ENCODE peak calls at places on chromosomes 1 and 21, in five cellular contexts. One of them, this sample, is unnamed.
A peak's percentile ranks its signal among the peaks of the same experiment; 100 is the strongest.

GRCh38 chr1:25563330-25564215 is 20.2 kb downstream of the LDLRAP1 start:
- DNase-seq in HCT116: no peak
- DNase-seq in IMR-90: no peak
- DNase-seq in CD4-positive, alpha-beta T cell: no peak
- DNase-seq in stimulated activated CD8-positive, alpha-beta memory T cell treated with anti-CD3 and anti-CD28 coated beads, Interleukin-12 subunit alpha, Interleukin-12 subunit beta, amount 100 ng/mL, for 1 hour: no peak
- DNase-seq in this sample: peak; percentile 89

GRCh38 chr1:14996133-14997050 is 157.2 kb upstream of the TMEM51 start:
- DNase-seq in IMR-90: peak; percentile 84
- DNase-seq in HCT116: peak; percentile 67
- DNase-seq in stimulated activated CD8-positive, alpha-beta memory T cell treated with anti-CD3 and anti-CD28 coated beads, Interleukin-12 subunit alpha, Interleukin-12 subunit beta, amount 100 ng/mL, for 1 hour: no peak
- DNase-seq in CD4-positive, alpha-beta T cell: no peak
- DNase-seq in this sample: no peak

GRCh38 chr21:34969431-34970036 is 79.6 kb downstream of the RUNX1 start:
- DNase-seq in CD4-positive, alpha-beta T cell: no peak
- DNase-seq in HCT116: no peak
- DNase-seq in IMR-90: no peak
- DNase-seq in stimulated activated CD8-positive, alpha-beta memory T cell treated with anti-CD3 and anti-CD28 coated beads, Interleukin-12 subunit alpha, Interleukin-12 subunit beta, amount 100 ng/mL, for 1 hour: no peak
- DNase-seq in this sample: no peak

GRCh38 chr1:174497461-174497860 is 49.7 kb downstream of the GPR52 start:
- DNase-seq in stimulated activated CD8-positive, alpha-beta memory T cell treated with anti-CD3 and anti-CD28 coated beads, Interleukin-12 subunit alpha, Interleukin-12 subunit beta, amount 100 ng/mL, for 1 hour: no peak
- DNase-seq in IMR-90: no peak
- DNase-seq in HCT116: no peak
- DNase-seq in CD4-positive, alpha-beta T cell: no peak
- DNase-seq in this sample: peak; percentile 71

GRCh38 chr1:236480758-236481436 is 42.9 kb upstream of the LGALS8 start:
- DNase-seq in CD4-positive, alpha-beta T cell: no peak
- DNase-seq in stimulated activated CD8-positive, alpha-beta memory T cell treated with anti-CD3 and anti-CD28 coated beads, Interleukin-12 subunit alpha, Interleukin-12 subunit beta, amount 100 ng/mL, for 1 hour: no peak
- DNase-seq in IMR-90: no peak
- DNase-seq in HCT116: no peak
- DNase-seq in this sample: no peak

GRCh38 chr1:63662056-63662836 is 69.0 kb downstream of the PGM1 start:
- DNase-seq in stimulated activated CD8-positive, alpha-beta memory T cell treated with anti-CD3 and anti-CD28 coated beads, Interleukin-12 subunit alpha, Interleukin-12 subunit beta, amount 100 ng/mL, for 1 hour: no peak
- DNase-seq in HCT116: peak; percentile 78
- DNase-seq in CD4-positive, alpha-beta T cell: no peak
- DNase-seq in IMR-90: peak; percentile 67
- DNase-seq in this sample: no peak

GRCh38 chr1:202049129-202049528 is 38.7 kb downstream of the ELF3 start:
- DNase-seq in CD4-positive, alpha-beta T cell: no peak
- DNase-seq in IMR-90: no peak
- DNase-seq in HCT116: no peak
- DNase-seq in stimulated activated CD8-positive, alpha-beta memory T cell treated with anti-CD3 and anti-CD28 coated beads, Interleukin-12 subunit alpha, Interleukin-12 subunit beta, amount 100 ng/mL, for 1 hour: no peak
- DNase-seq in this sample: no peak

GRCh38 chr1:230636575-230637163 is 5.6 kb upstream of the COG2 start:
- DNase-seq in IMR-90: no peak
- DNase-seq in stimulated activated CD8-positive, alpha-beta memory T cell treated with anti-CD3 and anti-CD28 coated beads, Interleukin-12 subunit alpha, Interleukin-12 subunit beta, amount 100 ng/mL, for 1 hour: no peak
- DNase-seq in HCT116: no peak
- DNase-seq in CD4-positive, alpha-beta T cell: no peak
- DNase-seq in this sample: no peak

GRCh38 chr21:41071410-41071809 is 96.5 kb upstream of the BACE2 start:
- DNase-seq in IMR-90: no peak
- DNase-seq in HCT116: no peak
- DNase-seq in stimulated activated CD8-positive, alpha-beta memory T cell treated with anti-CD3 and anti-CD28 coated beads, Interleukin-12 subunit alpha, Interleukin-12 subunit beta, amount 100 ng/mL, for 1 hour: no peak
- DNase-seq in CD4-positive, alpha-beta T cell: no peak
- DNase-seq in this sample: peak; percentile 44

GRCh38 chr1:182599339-182599738 is 4.8 kb downstream of the RGS16 start:
- DNase-seq in HCT116: no peak
- DNase-seq in CD4-positive, alpha-beta T cell: peak; percentile 16
- DNase-seq in IMR-90: no peak
- DNase-seq in stimulated activated CD8-positive, alpha-beta memory T cell treated with anti-CD3 and anti-CD28 coated beads, Interleukin-12 subunit alpha, Interleukin-12 subunit beta, amount 100 ng/mL, for 1 hour: no peak
- DNase-seq in this sample: peak; percentile 19

GRCh38 chr1:40818264-40818961 is 34.8 kb downstream of the KCNQ4 start:
- DNase-seq in stimulated activated CD8-positive, alpha-beta memory T cell treated with anti-CD3 and anti-CD28 coated beads, Interleukin-12 subunit alpha, Interleukin-12 subunit beta, amount 100 ng/mL, for 1 hour: peak; percentile 68
- DNase-seq in HCT116: no peak
- DNase-seq in CD4-positive, alpha-beta T cell: peak; percentile 87
- DNase-seq in IMR-90: no peak
- DNase-seq in this sample: no peak

GRCh38 chr1:245576323-245576722 is 421.5 kb downstream of the KIF26B start:
- DNase-seq in stimulated activated CD8-positive, alpha-beta memory T cell treated with anti-CD3 and anti-CD28 coated beads, Interleukin-12 subunit alpha, Interleukin-12 subunit beta, amount 100 ng/mL, for 1 hour: no peak
- DNase-seq in HCT116: no peak
- DNase-seq in CD4-positive, alpha-beta T cell: no peak
- DNase-seq in IMR-90: no peak
- DNase-seq in this sample: no peak

GRCh38 chr1:113178522-113178921 is 105.5 kb downstream of the LRIG2 start:
- DNase-seq in stimulated activated CD8-positive, alpha-beta memory T cell treated with anti-CD3 and anti-CD28 coated beads, Interleukin-12 subunit alpha, Interleukin-12 subunit beta, amount 100 ng/mL, for 1 hour: no peak
- DNase-seq in IMR-90: no peak
- DNase-seq in CD4-positive, alpha-beta T cell: no peak
- DNase-seq in HCT116: no peak
- DNase-seq in this sample: peak; percentile 4

GRCh38 chr1:33152685-33153432 is 29.0 kb downstream of the TRIM62 start:
- DNase-seq in CD4-positive, alpha-beta T cell: no peak
- DNase-seq in IMR-90: no peak
- DNase-seq in HCT116: no peak
- DNase-seq in stimulated activated CD8-positive, alpha-beta memory T cell treated with anti-CD3 and anti-CD28 coated beads, Interleukin-12 subunit alpha, Interleukin-12 subunit beta, amount 100 ng/mL, for 1 hour: no peak
- DNase-seq in this sample: peak; percentile 86

GRCh38 chr1:168369655-168370054 is 89.0 kb downstream of the TBX19 start:
- DNase-seq in IMR-90: no peak
- DNase-seq in HCT116: no peak
- DNase-seq in stimulated activated CD8-positive, alpha-beta memory T cell treated with anti-CD3 and anti-CD28 coated beads, Interleukin-12 subunit alpha, Interleukin-12 subunit beta, amount 100 ng/mL, for 1 hour: no peak
- DNase-seq in CD4-positive, alpha-beta T cell: no peak
- DNase-seq in this sample: no peak

GRCh38 chr1:70382682-70383081 is 28.2 kb upstream of the ANKRD13C start:
- DNase-seq in stimulated activated CD8-positive, alpha-beta memory T cell treated with anti-CD3 and anti-CD28 coated beads, Interleukin-12 subunit alpha, Interleukin-12 subunit beta, amount 100 ng/mL, for 1 hour: no peak
- DNase-seq in HCT116: no peak
- DNase-seq in CD4-positive, alpha-beta T cell: no peak
- DNase-seq in IMR-90: no peak
- DNase-seq in this sample: no peak

GRCh38 chr1:30756545-30757195 is 904 bp downstream of the LAPTM5 start:
- DNase-seq in CD4-positive, alpha-beta T cell: peak; percentile 77
- DNase-seq in HCT116: no peak
- DNase-seq in stimulated activated CD8-positive, alpha-beta memory T cell treated with anti-CD3 and anti-CD28 coated beads, Interleukin-12 subunit alpha, Interleukin-12 subunit beta, amount 100 ng/mL, for 1 hour: peak; percentile 45
- DNase-seq in IMR-90: peak; percentile 82
- DNase-seq in this sample: no peak

GRCh38 chr1:30088594-30089556 is 634.5 kb downstream of the MATN1 start:
- DNase-seq in HCT116: no peak
- DNase-seq in IMR-90: no peak
- DNase-seq in CD4-positive, alpha-beta T cell: no peak
- DNase-seq in stimulated activated CD8-positive, alpha-beta memory T cell treated with anti-CD3 and anti-CD28 coated beads, Interleukin-12 subunit alpha, Interleukin-12 subunit beta, amount 100 ng/mL, for 1 hour: no peak
- DNase-seq in this sample: no peak

GRCh38 chr1:195237161-195237889 is 1370.9 kb downstream of the KCNT2 start:
- DNase-seq in stimulated activated CD8-positive, alpha-beta memory T cell treated with anti-CD3 and anti-CD28 coated beads, Interleukin-12 subunit alpha, Interleukin-12 subunit beta, amount 100 ng/mL, for 1 hour: no peak
- DNase-seq in CD4-positive, alpha-beta T cell: no peak
- DNase-seq in HCT116: no peak
- DNase-seq in IMR-90: no peak
- DNase-seq in this sample: no peak

GRCh38 chr1:1353389-1354151 is 4.4 kb upstream of the DVL1 start:
- DNase-seq in stimulated activated CD8-positive, alpha-beta memory T cell treated with anti-CD3 and anti-CD28 coated beads, Interleukin-12 subunit alpha, Interleukin-12 subunit beta, amount 100 ng/mL, for 1 hour: no peak
- DNase-seq in IMR-90: no peak
- DNase-seq in HCT116: no peak
- DNase-seq in CD4-positive, alpha-beta T cell: no peak
- DNase-seq in this sample: no peak

GRCh38 chr1:59214764-59215208 is 82.1 kb upstream of the FGGY start:
- DNase-seq in CD4-positive, alpha-beta T cell: no peak
- DNase-seq in HCT116: no peak
- DNase-seq in stimulated activated CD8-positive, alpha-beta memory T cell treated with anti-CD3 and anti-CD28 coated beads, Interleukin-12 subunit alpha, Interleukin-12 subunit beta, amount 100 ng/mL, for 1 hour: no peak
- DNase-seq in IMR-90: peak; percentile 74
- DNase-seq in this sample: no peak

GRCh38 chr21:34846601-34847112 is 177.9 kb downstream of the CLIC6 start:
- DNase-seq in HCT116: peak; percentile 61
- DNase-seq in CD4-positive, alpha-beta T cell: no peak
- DNase-seq in IMR-90: peak; percentile 89
- DNase-seq in stimulated activated CD8-positive, alpha-beta memory T cell treated with anti-CD3 and anti-CD28 coated beads, Interleukin-12 subunit alpha, Interleukin-12 subunit beta, amount 100 ng/mL, for 1 hour: no peak
- DNase-seq in this sample: no peak

GRCh38 chr1:162676087-162676486 is 43.8 kb downstream of the DDR2 start:
- DNase-seq in stimulated activated CD8-positive, alpha-beta memory T cell treated with anti-CD3 and anti-CD28 coated beads, Interleukin-12 subunit alpha, Interleukin-12 subunit beta, amount 100 ng/mL, for 1 hour: no peak
- DNase-seq in HCT116: no peak
- DNase-seq in IMR-90: peak; percentile 70
- DNase-seq in CD4-positive, alpha-beta T cell: no peak
- DNase-seq in this sample: peak; percentile 58

GRCh38 chr1:235648954-235649721 is 446 bp downstream of the GNG4 start:
- DNase-seq in HCT116: no peak
- DNase-seq in CD4-positive, alpha-beta T cell: peak; percentile 50
- DNase-seq in IMR-90: peak; percentile 67
- DNase-seq in stimulated activated CD8-positive, alpha-beta memory T cell treated with anti-CD3 and anti-CD28 coated beads, Interleukin-12 subunit alpha, Interleukin-12 subunit beta, amount 100 ng/mL, for 1 hour: peak; percentile 22
- DNase-seq in this sample: no peak

GRCh38 chr1:245255783-245256182 is 101.0 kb downstream of the KIF26B start:
- DNase-seq in HCT116: no peak
- DNase-seq in CD4-positive, alpha-beta T cell: no peak
- DNase-seq in IMR-90: no peak
- DNase-seq in stimulated activated CD8-positive, alpha-beta memory T cell treated with anti-CD3 and anti-CD28 coated beads, Interleukin-12 subunit alpha, Interleukin-12 subunit beta, amount 100 ng/mL, for 1 hour: no peak
- DNase-seq in this sample: no peak

GRCh38 chr1:20115479-20115878 is 3.9 kb downstream of the PLA2G2D start:
- DNase-seq in stimulated activated CD8-positive, alpha-beta memory T cell treated with anti-CD3 and anti-CD28 coated beads, Interleukin-12 subunit alpha, Interleukin-12 subunit beta, amount 100 ng/mL, for 1 hour: no peak
- DNase-seq in CD4-positive, alpha-beta T cell: no peak
- DNase-seq in HCT116: no peak
- DNase-seq in IMR-90: no peak
- DNase-seq in this sample: no peak

GRCh38 chr1:218592688-218593087 is 247.6 kb downstream of the TGFB2 start:
- DNase-seq in stimulated activated CD8-positive, alpha-beta memory T cell treated with anti-CD3 and anti-CD28 coated beads, Interleukin-12 subunit alpha, Interleukin-12 subunit beta, amount 100 ng/mL, for 1 hour: no peak
- DNase-seq in HCT116: no peak
- DNase-seq in CD4-positive, alpha-beta T cell: no peak
- DNase-seq in IMR-90: peak; percentile 54
- DNase-seq in this sample: no peak

GRCh38 chr1:44696789-44697188 is 22.3 kb downstream of the ARMH1 start:
- DNase-seq in CD4-positive, alpha-beta T cell: peak; percentile 8
- DNase-seq in IMR-90: no peak
- DNase-seq in HCT116: no peak
- DNase-seq in stimulated activated CD8-positive, alpha-beta memory T cell treated with anti-CD3 and anti-CD28 coated beads, Interleukin-12 subunit alpha, Interleukin-12 subunit beta, amount 100 ng/mL, for 1 hour: no peak
- DNase-seq in this sample: no peak

GRCh38 chr1:82318265-82318664 is 517.5 kb downstream of the ADGRL2 start:
- DNase-seq in HCT116: no peak
- DNase-seq in IMR-90: no peak
- DNase-seq in CD4-positive, alpha-beta T cell: no peak
- DNase-seq in stimulated activated CD8-positive, alpha-beta memory T cell treated with anti-CD3 and anti-CD28 coated beads, Interleukin-12 subunit alpha, Interleukin-12 subunit beta, amount 100 ng/mL, for 1 hour: no peak
- DNase-seq in this sample: no peak

GRCh38 chr1:226425431-226426031 is 17.6 kb upstream of the PARP1 start:
- DNase-seq in HCT116: no peak
- DNase-seq in stimulated activated CD8-positive, alpha-beta memory T cell treated with anti-CD3 and anti-CD28 coated beads, Interleukin-12 subunit alpha, Interleukin-12 subunit beta, amount 100 ng/mL, for 1 hour: peak; percentile 11
- DNase-seq in IMR-90: no peak
- DNase-seq in CD4-positive, alpha-beta T cell: peak; percentile 24
- DNase-seq in this sample: no peak

GRCh38 chr1:222073307-222073995 is 331.6 kb upstream of the DUSP10 start:
- DNase-seq in IMR-90: peak; percentile 84
- DNase-seq in CD4-positive, alpha-beta T cell: no peak
- DNase-seq in HCT116: no peak
- DNase-seq in stimulated activated CD8-positive, alpha-beta memory T cell treated with anti-CD3 and anti-CD28 coated beads, Interleukin-12 subunit alpha, Interleukin-12 subunit beta, amount 100 ng/mL, for 1 hour: no peak
- DNase-seq in this sample: no peak

GRCh38 chr1:203289281-203289981 is 15.9 kb upstream of the BTG2 start:
- DNase-seq in CD4-positive, alpha-beta T cell: peak; percentile 86
- DNase-seq in stimulated activated CD8-positive, alpha-beta memory T cell treated with anti-CD3 and anti-CD28 coated beads, Interleukin-12 subunit alpha, Interleukin-12 subunit beta, amount 100 ng/mL, for 1 hour: peak; percentile 85
- DNase-seq in IMR-90: no peak
- DNase-seq in HCT116: no peak
- DNase-seq in this sample: no peak

GRCh38 chr1:117138556-117138955 is 17.0 kb upstream of the TRIM45 start:
- DNase-seq in CD4-positive, alpha-beta T cell: no peak
- DNase-seq in IMR-90: no peak
- DNase-seq in stimulated activated CD8-positive, alpha-beta memory T cell treated with anti-CD3 and anti-CD28 coated beads, Interleukin-12 subunit alpha, Interleukin-12 subunit beta, amount 100 ng/mL, for 1 hour: no peak
- DNase-seq in HCT116: no peak
- DNase-seq in this sample: peak; percentile 40

GRCh38 chr1:23470282-23471070 is 13.5 kb downstream of the ASAP3 start:
- DNase-seq in CD4-positive, alpha-beta T cell: no peak
- DNase-seq in IMR-90: peak; percentile 49
- DNase-seq in HCT116: no peak
- DNase-seq in stimulated activated CD8-positive, alpha-beta memory T cell treated with anti-CD3 and anti-CD28 coated beads, Interleukin-12 subunit alpha, Interleukin-12 subunit beta, amount 100 ng/mL, for 1 hour: no peak
- DNase-seq in this sample: no peak

GRCh38 chr1:28313710-28314510 is 14.9 kb upstream of the MED18 start:
- DNase-seq in IMR-90: peak; percentile 70
- DNase-seq in stimulated activated CD8-positive, alpha-beta memory T cell treated with anti-CD3 and anti-CD28 coated beads, Interleukin-12 subunit alpha, Interleukin-12 subunit beta, amount 100 ng/mL, for 1 hour: no peak
- DNase-seq in CD4-positive, alpha-beta T cell: no peak
- DNase-seq in HCT116: peak; percentile 38
- DNase-seq in this sample: peak; percentile 33